ENCODE peak calls at places on chromosome 3, in eight cellular contexts. R is mammary epithelial cell, W is AG10803, Y is aorta, S is osteoblast, D is GM12878, A is HL-60, O is right lobe of liver. Z is an unnamed sample.
A peak's percentile ranks its signal among the peaks of the same experiment; 100 is the strongest.

GRCh38 chr3:129428020-129428381 is 435 bp downstream of the EFCAB12 start:
- DNase-seq in R (no peak), W (no peak), Y (no peak), S (no peak), D (no peak), A (no peak), O (no peak), Z (no peak)

GRCh38 chr3:13879102-13879945 is 547 bp downstream of the WNT7A start:
- DNase-seq in R (peak; percentile 68), W (no peak), Y (peak; percentile 74), S (no peak), D (no peak), A (no peak), O (no peak), Z (peak; percentile 58)

GRCh38 chr3:132783152-132783551 is 60.9 kb upstream of the NPHP3 start:
- DNase-seq in R (no peak), W (peak; percentile 79), Y (no peak), S (no peak), D (no peak), A (no peak), O (no peak), Z (no peak)

GRCh38 chr3:80338366-80338765 is 570.6 kb upstream of the ROBO1 start:
- DNase-seq in R (no peak), W (no peak), Y (no peak), S (no peak), D (no peak), A (peak; percentile 67), O (no peak), Z (no peak)

GRCh38 chr3:14338242-14338641 is 64.2 kb upstream of the SLC6A6 start:
- DNase-seq in R (no peak), W (no peak), Y (no peak), S (no peak), D (no peak), A (no peak), O (no peak), Z (no peak)

GRCh38 chr3:23712656-23713559 is 92.8 kb upstream of the UBE2E1 start:
- DNase-seq in R (peak; percentile 25), W (peak; percentile 94), Y (no peak), S (peak; percentile 47), D (no peak), A (no peak), O (no peak), Z (peak; percentile 62)

GRCh38 chr3:9067352-9067975 is 104.2 kb upstream of the RAD18 start:
- DNase-seq in R (peak; percentile 23), W (peak; percentile 72), Y (no peak), S (peak; percentile 83), D (peak; percentile 11), A (peak; percentile 49), O (no peak), Z (no peak)

GRCh38 chr3:46539443-46540005 is 26.6 kb downstream of the LRRC2 start:
- DNase-seq in R (no peak), W (no peak), Y (no peak), S (no peak), D (no peak), A (no peak), O (no peak), Z (no peak)

GRCh38 chr3:12975748-12976522 is 97.3 kb downstream of the IQSEC1 start:
- DNase-seq in R (no peak), W (no peak), Y (no peak), S (no peak), D (no peak), A (no peak), O (no peak), Z (no peak)

GRCh38 chr3:14861031-14861430 is 42.3 kb downstream of the FGD5 start:
- DNase-seq in R (no peak), W (no peak), Y (peak; percentile 65), S (no peak), D (no peak), A (no peak), O (no peak), Z (peak; percentile 52)

GRCh38 chr3:46923559-46924350 is 46.2 kb downstream of the PTH1R start:
- DNase-seq in R (no peak), W (peak; percentile 21), Y (peak; percentile 74), S (peak; percentile 94), D (no peak), A (peak; percentile 37), O (peak; percentile 54), Z (no peak)

GRCh38 chr3:126124896-126125295 is 41.0 kb upstream of the SLC41A3 start:
- DNase-seq in R (no peak), W (no peak), Y (peak; percentile 37), S (no peak), D (no peak), A (no peak), O (peak; percentile 41), Z (peak; percentile 29)

GRCh38 chr3:71659758-71660666 is 65.2 kb downstream of the EIF4E3 start:
- DNase-seq in R (no peak), W (peak; percentile 71), Y (no peak), S (no peak), D (no peak), A (no peak), O (no peak), Z (no peak)

GRCh38 chr3:73605388-73605787 is 19.4 kb downstream of the PDZRN3 start:
- DNase-seq in R (peak; percentile 32), W (peak; percentile 96), Y (no peak), S (peak; percentile 77), D (no peak), A (no peak), O (no peak), Z (no peak)

GRCh38 chr3:142818651-142819050 is 70.2 kb downstream of the PCOLCE2 start:
- DNase-seq in R (no peak), W (no peak), Y (no peak), S (no peak), D (no peak), A (no peak), O (no peak), Z (no peak)

GRCh38 chr3:53812434-53812833 is 33.8 kb downstream of the CHDH start:
- DNase-seq in R (no peak), W (no peak), Y (no peak), S (no peak), D (no peak), A (no peak), O (no peak), Z (no peak)

GRCh38 chr3:155441506-155441905 is 148.0 kb upstream of the STRIT1 start:
- DNase-seq in R (no peak), W (no peak), Y (no peak), S (no peak), D (no peak), A (no peak), O (no peak), Z (no peak)

GRCh38 chr3:12905316-12906071 is 64.1 kb upstream of the RPL32 start:
- DNase-seq in R (no peak), W (no peak), Y (no peak), S (peak; percentile 65), D (no peak), A (no peak), O (no peak), Z (peak; percentile 48)

GRCh38 chr3:182711261-182711683 is 82.0 kb upstream of the ATP11B start:
- DNase-seq in R (no peak), W (no peak), Y (no peak), S (no peak), D (no peak), A (peak; percentile 67), O (no peak), Z (no peak)

GRCh38 chr3:112689989-112690388 is 49.0 kb upstream of the CCDC80 start:
- DNase-seq in R (no peak), W (no peak), Y (peak; percentile 75), S (no peak), D (no peak), A (no peak), O (no peak), Z (no peak)

GRCh38 chr3:159765860-159766294 is 222.8 kb upstream of the IL12A start:
- DNase-seq in R (no peak), W (no peak), Y (no peak), S (no peak), D (no peak), A (no peak), O (no peak), Z (no peak)
- H3K4me3 ChIP-seq in R (peak overlapping the region; percentile 59), W (peak overlapping the region; percentile 85), Y (peak overlapping the region; percentile 50), S (peak overlapping the region; percentile 92), D (no peak overlapping the region), A (no peak overlapping the region), O (peak overlapping the region; percentile 81), Z (peak overlapping the region; percentile 80)

GRCh38 chr3:170418422-170419300 is at the start of gene CLDN11:
- DNase-seq in R (no peak), W (peak; percentile 71), Y (peak; percentile 76), S (peak; percentile 95), D (no peak), A (no peak), O (no peak), Z (peak; percentile 85)
- H3K4me3 ChIP-seq in R (no peak within 1 kb of the TSS), W (peak within 1 kb of the TSS; percentile 92), Y (peak within 1 kb of the TSS; percentile 1), S (peak within 1 kb of the TSS; percentile 72), D (no peak within 1 kb of the TSS), A (no peak within 1 kb of the TSS), O (peak within 1 kb of the TSS; percentile 51), Z (peak within 1 kb of the TSS; percentile 49)

GRCh38 chr3:149339931-149340309 is 6.5 kb upstream of the TM4SF18 start:
- DNase-seq in R (peak; percentile 88), W (peak; percentile 98), Y (peak; percentile 92), S (peak; percentile 64), D (no peak), A (no peak), O (peak; percentile 59), Z (peak; percentile 91)

GRCh38 chr3:149343951-149344350 is 10.5 kb upstream of the TM4SF18 start:
- DNase-seq in R (no peak), W (no peak), Y (no peak), S (no peak), D (no peak), A (no peak), O (no peak), Z (no peak)

GRCh38 chr3:149336925-149337324 is 3.5 kb upstream of the TM4SF18 start:
- DNase-seq in R (no peak), W (peak; percentile 46), Y (no peak), S (no peak), D (no peak), A (no peak), O (no peak), Z (no peak)

GRCh38 chr3:149342413-149343340 is 9.2 kb upstream of the TM4SF18 start:
- DNase-seq in R (peak; percentile 81), W (peak; percentile 87), Y (no peak), S (peak; percentile 75), D (no peak), A (no peak), O (no peak), Z (no peak)

DNA sequence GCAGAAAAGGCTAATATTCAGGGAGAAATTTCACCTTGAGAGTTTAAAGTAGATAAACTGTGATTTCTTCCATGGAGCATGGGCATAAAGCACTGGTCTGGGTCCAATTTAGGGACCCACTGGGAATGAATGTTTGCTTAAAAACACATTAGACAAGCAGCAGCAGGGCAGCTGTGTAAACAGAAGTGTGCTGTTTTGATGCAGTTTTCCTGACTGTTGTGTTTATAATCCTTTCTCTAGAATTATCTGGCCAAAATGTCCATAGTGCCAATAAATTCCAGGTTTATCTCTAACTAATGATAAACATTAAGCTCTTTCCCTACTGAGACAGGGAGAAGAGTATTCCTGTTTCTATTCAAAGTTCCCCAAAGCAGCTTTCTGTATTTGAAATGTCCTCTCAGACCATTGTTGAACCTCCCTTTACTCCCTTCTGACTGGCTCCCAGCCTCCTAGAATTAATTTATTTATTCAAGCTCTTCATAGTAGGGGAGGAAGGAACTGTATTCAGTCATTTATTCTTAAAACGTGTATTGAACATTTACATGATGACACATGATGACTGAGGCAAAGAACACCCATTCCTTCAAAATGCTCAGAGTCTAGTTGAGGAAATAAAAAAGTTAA is 7.0 kb upstream of the TM4SF18 start:
- DNase-seq in R (peak; percentile 27), W (peak; percentile 25), Y (no peak), S (peak; percentile 15), D (no peak), A (no peak), O (no peak), Z (no peak)
- H3K4me3 ChIP-seq in R (no peak overlapping the region), W (no peak overlapping the region), Y (no peak overlapping the region), S (peak overlapping the region; percentile 5), D (no peak overlapping the region), A (no peak overlapping the region), O (no peak overlapping the region), Z (no peak overlapping the region)

GRCh38 chr3:160870327-160870726 is 114.3 kb downstream of the PPM1L start:
- DNase-seq in R (no peak), W (no peak), Y (no peak), S (no peak), D (no peak), A (no peak), O (no peak), Z (no peak)
- H3K4me3 ChIP-seq in R (no peak overlapping the region), W (no peak overlapping the region), Y (no peak overlapping the region), S (no peak overlapping the region), D (no peak overlapping the region), A (no peak overlapping the region), O (no peak overlapping the region), Z (peak overlapping the region; percentile 40)

Z was measured in right cardiac atrium.